ENCODE peak calls at places on chromosomes 3 and 15, in eight cellular contexts. T, G, V, B, E, Q, Y and I are unnamed samples.

GRCh38 chr15:92520914-92521623 is 127.4 kb downstream of the ST8SIA2 start:
- DNase-seq in T (no peak), G (no peak), V (no peak), B (no peak), E (no peak), Q (no peak), Y (no peak), I (no peak)

GRCh38 chr15:90087454-90088154 is 14.7 kb downstream of the IDH2 start:
- DNase-seq in T (no peak), G (peak), V (no peak), B (no peak), E (no peak), Q (no peak), Y (no peak), I (peak)

GRCh38 chr15:80932989-80933388 is 56.6 kb downstream of the MESD start:
- DNase-seq in T (no peak), G (no peak), V (no peak), B (peak), E (no peak), Q (no peak), Y (no peak), I (no peak)

GRCh38 chr3:149366031-149366430 is 11.4 kb downstream of the TM4SF1 start:
- DNase-seq in T (no peak), G (no peak), V (no peak), B (no peak), E (peak), Q (no peak), Y (no peak), I (no peak)

GRCh38 chr15:89851665-89852341 is 37.2 kb upstream of the ANPEP start:
- DNase-seq in T (no peak), G (no peak), V (no peak), B (no peak), E (no peak), Q (no peak), Y (no peak), I (no peak)

GRCh38 chr3:118262800-118263402 is 771.7 kb downstream of the IGSF11 start:
- DNase-seq in T (no peak), G (no peak), V (no peak), B (no peak), E (no peak), Q (no peak), Y (no peak), I (no peak)

GRCh38 chr3:49199244-49199899 is 28.0 kb downstream of the KLHDC8B start:
- DNase-seq in T (peak), G (peak), V (no peak), B (peak), E (no peak), Q (peak), Y (no peak), I (peak)

GRCh38 chr3:146033950-146034349 is 127.0 kb downstream of the PLOD2 start:
- DNase-seq in T (no peak), G (no peak), V (no peak), B (no peak), E (no peak), Q (no peak), Y (no peak), I (no peak)

GRCh38 chr3:148698190-148698806 is 595 bp downstream of the AGTR1 start:
- DNase-seq in T (no peak), G (no peak), V (no peak), B (no peak), E (no peak), Q (no peak), Y (no peak), I (no peak)

GRCh38 chr15:69758291-69758771 is 305.7 kb downstream of the RPLP1 start:
- DNase-seq in T (no peak), G (no peak), V (no peak), B (peak), E (no peak), Q (no peak), Y (no peak), I (no peak)

GRCh38 chr15:84901540-84901939 is 17.1 kb downstream of the SLC28A1 start:
- DNase-seq in T (no peak), G (no peak), V (no peak), B (no peak), E (no peak), Q (no peak), Y (no peak), I (no peak)

GRCh38 chr15:78201281-78202190 is 32.8 kb downstream of the ACSBG1 start:
- DNase-seq in T (no peak), G (no peak), V (no peak), B (no peak), E (no peak), Q (no peak), Y (peak), I (no peak)

GRCh38 chr3:32354362-32354778 is 37.3 kb upstream of the CMTM7 start:
- DNase-seq in T (no peak), G (no peak), V (no peak), B (peak), E (peak), Q (no peak), Y (no peak), I (no peak)

GRCh38 chr15:27481768-27482167 is 510.8 kb downstream of the GABRG3 start:
- DNase-seq in T (no peak), G (no peak), V (no peak), B (no peak), E (no peak), Q (no peak), Y (no peak), I (no peak)

GRCh38 chr15:53880353-53880752 is 97.9 kb upstream of the UNC13C start:
- DNase-seq in T (no peak), G (no peak), V (no peak), B (no peak), E (no peak), Q (peak), Y (no peak), I (no peak)

GRCh38 chr3:161770532-161771386 is 274.2 kb downstream of the OTOL1 start:
- DNase-seq in T (no peak), G (no peak), V (no peak), B (peak), E (peak), Q (no peak), Y (no peak), I (no peak)

GRCh38 chr3:149395107-149396089 is 17.9 kb upstream of the TM4SF1 start:
- DNase-seq in T (peak), G (no peak), V (no peak), B (peak), E (no peak), Q (no peak), Y (no peak), I (no peak)

GRCh38 chr3:166451997-166452396 is 614.8 kb upstream of the BCHE start:
- DNase-seq in T (no peak), G (no peak), V (no peak), B (no peak), E (no peak), Q (no peak), Y (no peak), I (no peak)

GRCh38 chr3:138801792-138802191 is 32.9 kb downstream of the PIK3CB start:
- DNase-seq in T (no peak), G (no peak), V (no peak), B (no peak), E (no peak), Q (no peak), Y (no peak), I (no peak)

GRCh38 chr3:45915518-45916231 is 27.6 kb upstream of the CXCR6 start:
- DNase-seq in T (no peak), G (no peak), V (peak), B (peak), E (no peak), Q (no peak), Y (no peak), I (peak)

GRCh38 chr3:52721002-52721741 is 15.3 kb downstream of the SPCS1 start:
- DNase-seq in T (no peak), G (no peak), V (no peak), B (no peak), E (no peak), Q (peak), Y (no peak), I (no peak)

GRCh38 chr15:62164500-62165028 is 521 bp downstream of the C2CD4B start:
- DNase-seq in T (no peak), G (no peak), V (no peak), B (no peak), E (no peak), Q (no peak), Y (peak), I (peak)

GRCh38 chr3:151630938-151631417 is 102.7 kb upstream of the AADACL2 start:
- DNase-seq in T (no peak), G (no peak), V (no peak), B (peak), E (no peak), Q (peak), Y (no peak), I (no peak)

GRCh38 chr15:41474941-41475340 is 18.7 kb upstream of the ITPKA start:
- DNase-seq in T (no peak), G (no peak), V (no peak), B (no peak), E (no peak), Q (no peak), Y (no peak), I (no peak)

GRCh38 chr3:13025778-13026518 is 47.3 kb downstream of the IQSEC1 start:
- DNase-seq in T (no peak), G (no peak), V (no peak), B (no peak), E (no peak), Q (no peak), Y (no peak), I (no peak)

GRCh38 chr3:158560979-158561378 is 10.0 kb upstream of the MLF1 start:
- DNase-seq in T (no peak), G (no peak), V (no peak), B (no peak), E (no peak), Q (no peak), Y (no peak), I (no peak)

GRCh38 chr3:171309906-171310359 is 150.3 kb downstream of the TNIK start:
- DNase-seq in T (no peak), G (no peak), V (no peak), B (peak), E (no peak), Q (no peak), Y (no peak), I (no peak)

GRCh38 chr3:152650177-152650576 is 184.8 kb upstream of the P2RY1 start:
- DNase-seq in T (peak), G (peak), V (no peak), B (peak), E (no peak), Q (peak), Y (no peak), I (peak)

GRCh38 chr3:183265157-183265642 is 12.1 kb downstream of the B3GNT5 start:
- DNase-seq in T (no peak), G (no peak), V (no peak), B (peak), E (peak), Q (no peak), Y (no peak), I (no peak)

GRCh38 chr3:115194461-115194860 is 47.4 kb upstream of the ZBTB20 start:
- DNase-seq in T (no peak), G (no peak), V (no peak), B (peak), E (no peak), Q (no peak), Y (no peak), I (no peak)

GRCh38 chr3:167228135-167228534 is 152.0 kb downstream of the ZBBX start:
- DNase-seq in T (no peak), G (no peak), V (no peak), B (peak), E (no peak), Q (no peak), Y (no peak), I (no peak)

GRCh38 chr3:191985691-191986090 is 524.7 kb downstream of the PYDC2 start:
- DNase-seq in T (no peak), G (no peak), V (no peak), B (peak), E (no peak), Q (no peak), Y (no peak), I (no peak)

GRCh38 chr3:184710870-184711365 is 946 bp downstream of the MAGEF1 start:
- DNase-seq in T (peak), G (no peak), V (no peak), B (no peak), E (no peak), Q (no peak), Y (no peak), I (no peak)

GRCh38 chr3:28575100-28575747 is 226.6 kb upstream of the AZI2 start:
- DNase-seq in T (peak), G (peak), V (no peak), B (no peak), E (peak), Q (no peak), Y (peak), I (peak)

GRCh38 chr3:195196266-195196665 is 74.7 kb downstream of the XXYLT1 start:
- DNase-seq in T (no peak), G (no peak), V (no peak), B (peak), E (no peak), Q (no peak), Y (no peak), I (no peak)

GRCh38 chr15:93716615-93717221 is 514.6 kb upstream of the MCTP2 start:
- DNase-seq in T (no peak), G (no peak), V (no peak), B (no peak), E (no peak), Q (peak), Y (no peak), I (no peak)

GRCh38 chr3:130260821-130261402 is 84.6 kb upstream of the COL6A5 start:
- DNase-seq in T (no peak), G (no peak), V (no peak), B (no peak), E (no peak), Q (no peak), Y (no peak), I (no peak)

GRCh38 chr3:51970606-51971300 is 3.1 kb downstream of the ABHD14B start:
- DNase-seq in T (peak), G (no peak), V (no peak), B (no peak), E (no peak), Q (no peak), Y (no peak), I (no peak)

GRCh38 chr3:130975251-130975650 is 51.4 kb downstream of the ASTE1 start:
- DNase-seq in T (no peak), G (no peak), V (no peak), B (no peak), E (no peak), Q (no peak), Y (no peak), I (no peak)

GRCh38 chr3:183438749-183439148 is 10.3 kb upstream of the MCF2L2 start:
- DNase-seq in T (no peak), G (peak), V (no peak), B (no peak), E (no peak), Q (no peak), Y (no peak), I (no peak)